ENCODE peak calls at places on chromosomes 16 and 17, in nine cellular contexts. P is dorsolateral prefrontal cortex; G is colonic mucosa; C is K562; X is aorta; D is psoas muscle; T is CD8-positive, alpha-beta T cell; H is astrocyte; I is effector memory CD4-positive, alpha-beta T cell. F is an unnamed sample.

GRCh38 chr16:49510141-49510540 is 136.5 kb downstream of the C16orf78 start:
- DNase-seq in I (no peak), P (no peak), C (no peak), X (no peak), D (no peak), T (no peak), G (no peak), H (no peak), F (no peak)

GRCh38 chr16:53085539-53086450 is 31.0 kb downstream of the CHD9 start:
- DNase-seq in X (no peak), I (no peak), T (no peak), G (no peak), D (no peak), C (no peak), P (peak; percentile 68), H (no peak), F (no peak)

GRCh38 chr17:33272438-33272837 is 20.7 kb downstream of the ASIC2 start:
- DNase-seq in I (no peak), X (no peak), D (no peak), H (no peak), P (no peak), C (no peak), G (no peak), T (no peak), F (no peak)

GRCh38 chr16:46883690-46884512 is at the start of gene GPT2:
- DNase-seq in P (peak; percentile 100), D (peak; percentile 99), X (peak; percentile 98), C (peak; percentile 92), G (peak; percentile 99), T (peak; percentile 45), I (peak; percentile 47), H (peak; percentile 87), F (peak; percentile 98)

GRCh38 chr16:67992661-67993206 is 6.5 kb downstream of the DPEP2 start:
- DNase-seq in D (no peak), C (no peak), I (no peak), H (no peak), T (no peak), X (no peak), G (no peak), P (peak; percentile 3), F (no peak)

GRCh38 chr16:66389256-66390175 is 23.0 kb downstream of the CDH5 start:
- DNase-seq in D (no peak), I (no peak), P (no peak), X (no peak), T (no peak), C (no peak), G (no peak), H (no peak), F (no peak)

GRCh38 chr17:77724876-77725615 is 233.5 kb upstream of the TNRC6C start:
- DNase-seq in I (no peak), H (no peak), C (no peak), T (no peak), G (peak; percentile 17), D (no peak), X (no peak), P (no peak), F (no peak)

GRCh38 chr17:39099686-39100293 is 51.6 kb downstream of the PLXDC1 start:
- DNase-seq in I (no peak), P (no peak), C (no peak), G (peak; percentile 56), D (no peak), H (peak; percentile 62), T (no peak), X (no peak), F (no peak)

GRCh38 chr16:695355-696089 is 5.3 kb upstream of the WDR24 start:
- DNase-seq in I (peak; percentile 56), P (peak; percentile 75), G (peak; percentile 96), X (no peak), C (peak; percentile 63), T (peak; percentile 62), D (no peak), H (no peak), F (no peak)

GRCh38 chr16:31710880-31711279 is 162.7 kb upstream of the ZNF267 start:
- DNase-seq in D (no peak), P (no peak), H (no peak), C (no peak), T (no peak), I (no peak), X (no peak), G (no peak), F (no peak)

GRCh38 chr16:69276143-69277115 is 34.7 kb upstream of the VPS4A start:
- DNase-seq in X (peak; percentile 72), C (no peak), G (no peak), I (no peak), P (no peak), T (no peak), H (peak; percentile 97), D (peak; percentile 80), F (no peak)

GRCh38 chr17:77316191-77316641 is 175.4 kb downstream of the SEC14L1 start:
- DNase-seq in P (no peak), G (no peak), D (peak; percentile 72), X (peak; percentile 79), C (no peak), T (no peak), H (peak; percentile 84), I (no peak), F (no peak)

GRCh38 chr16:89006036-89006752 is 29.2 kb upstream of the CBFA2T3 start:
- DNase-seq in G (no peak), I (no peak), D (no peak), T (no peak), X (peak; percentile 42), H (no peak), C (no peak), P (no peak), F (no peak)

GRCh38 chr16:54203384-54203783 is 83.2 kb downstream of the IRX3 start:
- DNase-seq in I (no peak), H (no peak), C (no peak), X (no peak), T (no peak), D (no peak), P (no peak), G (no peak), F (no peak)

GRCh38 chr16:88672776-88673175 is 9.9 kb upstream of the MVD start:
- DNase-seq in X (no peak), G (no peak), P (no peak), H (no peak), C (no peak), D (peak; percentile 73), I (no peak), T (no peak), F (no peak)

GRCh38 chr17:67069591-67070136 is 25.3 kb downstream of the CACNG1 start:
- DNase-seq in H (no peak), T (no peak), C (no peak), I (no peak), X (no peak), P (no peak), G (no peak), D (no peak), F (no peak)

GRCh38 chr17:81252336-81253329 is 13.5 kb downstream of the NDUFAF8 start:
- DNase-seq in I (no peak), D (no peak), T (no peak), C (no peak), H (no peak), P (peak; percentile 51), X (no peak), G (no peak), F (no peak)
- H3K27ac ChIP-seq in I (no peak overlapping the region), D (no peak overlapping the region), T (no peak overlapping the region), C (no peak overlapping the region), H (no peak overlapping the region), P (peak overlapping the region; percentile 64), X (no peak overlapping the region), G (peak overlapping the region; percentile 39), F (no peak overlapping the region)

GRCh38 chr17:80315517-80316182 is 55.0 kb downstream of the RNF213 start:
- DNase-seq in X (no peak), C (no peak), T (no peak), I (no peak), H (no peak), G (no peak), D (no peak), P (no peak), F (no peak)

GRCh38 chr17:80318166-80318565 is 57.5 kb downstream of the RNF213 start:
- DNase-seq in G (no peak), C (no peak), X (no peak), D (no peak), H (no peak), P (no peak), I (no peak), T (no peak), F (no peak)

GRCh38 chr17:80316927-80317705 is 56.5 kb downstream of the RNF213 start:
- DNase-seq in G (no peak), D (no peak), I (no peak), T (no peak), H (no peak), X (no peak), P (no peak), C (no peak), F (peak; percentile 25)

GRCh38 chr17:80317706-80317980 is 57.0 kb downstream of the RNF213 start:
- DNase-seq in P (no peak), C (no peak), I (no peak), G (no peak), X (no peak), H (no peak), T (no peak), D (no peak), F (no peak)

GRCh38 chr17:80316431-80316830 is 55.8 kb downstream of the RNF213 start:
- DNase-seq in H (no peak), P (no peak), D (no peak), T (no peak), I (no peak), G (no peak), C (no peak), X (no peak), F (no peak)
- H3K27ac ChIP-seq in H (no peak overlapping the region), P (no peak overlapping the region), D (no peak overlapping the region), T (no peak overlapping the region), I (no peak overlapping the region), G (no peak overlapping the region), C (no peak overlapping the region), X (no peak overlapping the region), F (no peak overlapping the region)

GRCh38 chr17:72976971-72977767 is 115.3 kb downstream of the SLC39A11 start:
- DNase-seq in G (no peak), P (no peak), X (peak; percentile 75), T (no peak), I (no peak), C (peak; percentile 52), H (peak; percentile 89), D (peak; percentile 56), F (peak; percentile 9)
- H3K27ac ChIP-seq in G (peak overlapping the region; percentile 9), P (peak overlapping the region; percentile 49), X (no peak overlapping the region), T (no peak overlapping the region), I (no peak overlapping the region), C (peak overlapping the region; percentile 77), H (peak overlapping the region; percentile 81), D (peak overlapping the region; percentile 50), F (no peak overlapping the region)

DNA sequence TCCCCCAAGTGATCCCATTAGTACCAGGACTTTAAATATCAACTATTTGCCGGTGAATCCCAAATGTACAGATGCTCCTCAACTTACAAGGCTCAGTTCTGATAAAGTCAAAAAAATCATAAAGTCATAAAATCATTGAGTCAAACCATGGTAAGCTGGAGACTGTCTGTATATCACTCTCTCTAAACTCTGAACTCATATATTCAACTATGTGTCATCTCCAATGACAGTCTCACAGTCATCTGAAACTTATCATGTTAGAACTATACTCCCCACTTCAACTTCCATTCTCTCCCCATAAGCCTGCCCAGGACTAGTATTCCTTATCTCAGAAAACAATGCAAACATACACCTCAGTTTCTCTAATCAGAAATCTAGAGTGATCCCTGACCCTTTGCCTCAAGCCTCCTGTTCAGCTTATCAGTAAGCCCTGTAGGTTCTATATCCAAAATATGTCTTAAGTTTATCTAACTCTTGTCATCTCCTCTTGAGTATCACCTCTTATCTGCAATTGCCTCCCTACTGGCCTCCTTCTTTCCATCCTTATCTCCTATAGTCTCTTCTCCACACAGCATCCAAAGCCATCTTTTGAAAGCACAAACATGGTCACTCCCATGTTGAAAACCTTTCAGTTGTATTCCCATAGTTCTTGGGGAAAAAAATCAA is 55.0 kb downstream of the SSH2 start:
- DNase-seq in X (no peak), C (peak; percentile 27), P (no peak), H (no peak), G (no peak), T (no peak), D (no peak), I (no peak), F (no peak)
- H3K27ac ChIP-seq in X (no peak overlapping the region), C (no peak overlapping the region), P (no peak overlapping the region), H (no peak overlapping the region), G (no peak overlapping the region), T (no peak overlapping the region), D (no peak overlapping the region), I (no peak overlapping the region), F (no peak overlapping the region)

F was measured in substantia nigra.